ENCODE peak calls at places on chromosomes 4 and X, in eight cellular contexts. Y is ecto neural progenitor cell; K is AML-193; M is NCI-H1092 treated with DMSO at 0.1 percent for 48 hours; P is Jurkat, Clone E6-1; Q is EL; C is omental fat pad; N is M059J. S is an unnamed sample.

GRCh38 chr4:173181769-173182374 is 13.3 kb downstream of the GALNT7 start:
- DNase-seq in Y (no peak), K (no peak), M (no peak), P (no peak), Q (peak), C (no peak), N (peak), S (no peak)

GRCh38 chrX:143027262-143027661 is 1.5 kb downstream of the SPANXN4 start:
- DNase-seq in Y (no peak), K (no peak), M (no peak), P (no peak), Q (no peak), C (no peak), N (no peak), S (no peak)

GRCh38 chrX:119427024-119427794 is 28.1 kb downstream of the SLC25A43 start:
- DNase-seq in Y (no peak), K (peak), M (no peak), P (peak), Q (peak), C (no peak), N (peak), S (no peak)

GRCh38 chrX:23317799-23318724 is 16.6 kb upstream of the PTCHD1 start:
- DNase-seq in Y (peak), K (no peak), M (peak), P (peak), Q (peak), C (no peak), N (peak), S (peak)

GRCh38 chrX:41559662-41560061 is 112.5 kb downstream of the NYX start:
- DNase-seq in Y (no peak), K (no peak), M (no peak), P (no peak), Q (peak), C (no peak), N (peak), S (no peak)

GRCh38 chrX:154082396-154083133 is 15.0 kb downstream of the MECP2 start:
- DNase-seq in Y (no peak), K (no peak), M (no peak), P (no peak), Q (peak), C (no peak), N (peak), S (no peak)

GRCh38 chrX:29012867-29013266 is 425.6 kb downstream of the IL1RAPL1 start:
- DNase-seq in Y (no peak), K (no peak), M (no peak), P (no peak), Q (no peak), C (no peak), N (no peak), S (no peak)

GRCh38 chr4:38003628-38004027 is 43.4 kb downstream of the PTTG2 start:
- DNase-seq in Y (no peak), K (no peak), M (no peak), P (no peak), Q (no peak), C (no peak), N (no peak), S (no peak)

S was measured in WTC11.